ENCODE peak calls at places on chromosome 2, in eight cellular contexts. Z, J, C, V, K, Q, X and E are unnamed samples.

GRCh38 chr2:218807626-218808025 is 24.0 kb downstream of the PRKAG3 start:
- DNase-seq in Z (no peak), J (no peak), C (no peak), V (no peak), K (no peak), Q (no peak), X (no peak), E (no peak)

GRCh38 chr2:12727085-12727484 is 10.3 kb downstream of the TRIB2 start:
- DNase-seq in Z (no peak), J (no peak), C (no peak), V (no peak), K (no peak), Q (no peak), X (no peak), E (no peak)

GRCh38 chr2:241612156-241613017 is 24.6 kb downstream of the THAP4 start:
- DNase-seq in Z (no peak), J (no peak), C (no peak), V (no peak), K (no peak), Q (no peak), X (no peak), E (peak)

GRCh38 chr2:160338891-160339290 is 138.8 kb upstream of the ITGB6 start:
- DNase-seq in Z (no peak), J (no peak), C (no peak), V (no peak), K (no peak), Q (no peak), X (no peak), E (no peak)

GRCh38 chr2:232333361-232334135 is 45.0 kb upstream of the ALPP start:
- DNase-seq in Z (peak), J (no peak), C (no peak), V (peak), K (no peak), Q (no peak), X (no peak), E (peak)

GRCh38 chr2:109410021-109410815 is 203.5 kb downstream of the SEPTIN10 start:
- DNase-seq in Z (no peak), J (no peak), C (no peak), V (peak), K (no peak), Q (peak), X (no peak), E (peak)

GRCh38 chr2:134365356-134365755 is 111.5 kb downstream of the MGAT5 start:
- DNase-seq in Z (peak), J (no peak), C (no peak), V (peak), K (no peak), Q (no peak), X (no peak), E (peak)

GRCh38 chr2:149747456-149747855 is 159.9 kb upstream of the MMADHC start:
- DNase-seq in Z (no peak), J (no peak), C (no peak), V (no peak), K (no peak), Q (no peak), X (no peak), E (peak)

GRCh38 chr2:231308631-231309414 is 86.7 kb upstream of the B3GNT7 start:
- DNase-seq in Z (peak), J (no peak), C (no peak), V (no peak), K (peak), Q (no peak), X (no peak), E (no peak)

GRCh38 chr2:240225116-240225515 is 84.7 kb upstream of the OTOS start:
- DNase-seq in Z (no peak), J (no peak), C (no peak), V (no peak), K (no peak), Q (no peak), X (no peak), E (no peak)

GRCh38 chr2:110101911-110102774 is 13.5 kb downstream of the MALL start:
- DNase-seq in Z (peak), J (no peak), C (no peak), V (no peak), K (no peak), Q (no peak), X (no peak), E (no peak)

GRCh38 chr2:217788669-217789002 is 214.2 kb downstream of the TNS1 start:
- DNase-seq in Z (no peak), J (no peak), C (no peak), V (peak), K (no peak), Q (no peak), X (no peak), E (no peak)

GRCh38 chr2:28748176-28748575 is 3.5 kb upstream of the PPP1CB start:
- DNase-seq in Z (no peak), J (no peak), C (no peak), V (no peak), K (no peak), Q (no peak), X (no peak), E (no peak)

GRCh38 chr2:45168731-45169338 is 159.6 kb upstream of the SIX2 start:
- DNase-seq in Z (peak), J (peak), C (peak), V (peak), K (no peak), Q (peak), X (peak), E (peak)

GRCh38 chr2:201768918-201769317 is 11.8 kb downstream of the ALS2 start:
- DNase-seq in Z (no peak), J (peak), C (no peak), V (no peak), K (no peak), Q (no peak), X (no peak), E (peak)

GRCh38 chr2:45344502-45344901 is 266.6 kb downstream of the SRBD1 start:
- DNase-seq in Z (no peak), J (no peak), C (no peak), V (no peak), K (no peak), Q (no peak), X (no peak), E (no peak)

GRCh38 chr2:84959045-84959493 is 11.9 kb upstream of the KCMF1 start:
- DNase-seq in Z (peak), J (no peak), C (peak), V (no peak), K (no peak), Q (peak), X (no peak), E (peak)

GRCh38 chr2:228039752-228040534 is 141.5 kb downstream of the SPHKAP start:
- DNase-seq in Z (peak), J (peak), C (peak), V (peak), K (no peak), Q (peak), X (peak), E (peak)

GRCh38 chr2:110107092-110108079 is 8.2 kb downstream of the MALL start:
- DNase-seq in Z (no peak), J (no peak), C (no peak), V (no peak), K (no peak), Q (no peak), X (no peak), E (no peak)

GRCh38 chr2:42954227-42954962 is 162.0 kb upstream of the HAAO start:
- DNase-seq in Z (no peak), J (no peak), C (no peak), V (no peak), K (no peak), Q (no peak), X (no peak), E (peak)